ENCODE peak calls at places on chromosomes 4 and X, in four cellular contexts. P, G, Q and Y are unnamed samples.

GRCh38 chrX:40097101-40097491 is 662 bp downstream of the BCOR start:
- DNase-seq in P (no peak), Q (no peak), G (no peak), Y (peak)

GRCh38 chr4:39319678-39320077 is 46.5 kb downstream of the RFC1 start:
- DNase-seq in P (no peak), Q (no peak), G (no peak), Y (no peak)

GRCh38 chr4:125187621-125188176 is 127.1 kb upstream of the FAT4 start:
- DNase-seq in P (no peak), G (no peak), Q (no peak), Y (peak)

GRCh38 chr4:149072359-149072758 is 630.1 kb upstream of the NR3C2 start:
- DNase-seq in Q (no peak), P (no peak), G (no peak), Y (no peak)

GRCh38 chrX:39195156-39195555 is 393.9 kb downstream of the MID1IP1 start:
- DNase-seq in P (no peak), G (no peak), Q (peak), Y (no peak)

GRCh38 chrX:118117069-118117405 is 427 bp upstream of the KLHL13 start:
- DNase-seq in G (peak), Q (no peak), P (no peak), Y (peak)

GRCh38 chr4:65461781-65462180 is 208.5 kb downstream of the EPHA5 start:
- DNase-seq in Q (no peak), P (no peak), G (no peak), Y (no peak)

GRCh38 chr4:25770844-25771243 is 91.9 kb downstream of the SEL1L3 start:
- DNase-seq in P (no peak), Q (no peak), G (no peak), Y (no peak)

GRCh38 chrX:9907645-9908387 is 59.3 kb upstream of the CLDN34 start:
- DNase-seq in Q (no peak), G (no peak), P (no peak), Y (no peak)

GRCh38 chr4:113901994-113902787 is 77.3 kb downstream of the ARSJ start:
- DNase-seq in G (peak), P (peak), Q (no peak), Y (no peak)

GRCh38 chr4:33086351-33086900 is 2366.3 kb downstream of the PCDH7 start:
- DNase-seq in P (no peak), Q (no peak), G (no peak), Y (no peak)

GRCh38 chr4:73734405-73735070 is 5.8 kb upstream of the CXCL8 start:
- DNase-seq in P (no peak), G (no peak), Q (no peak), Y (no peak)

GRCh38 chrX:51641421-51642021 is 22.8 kb upstream of the CENPVL3 start:
- DNase-seq in G (peak), P (no peak), Q (peak), Y (peak)

GRCh38 chr4:134862116-134862515 is 660.5 kb upstream of the PABPC4L start:
- DNase-seq in P (no peak), G (no peak), Q (no peak), Y (no peak)

GRCh38 chr4:140004580-140005314 is 149.2 kb downstream of the MAML3 start:
- DNase-seq in G (no peak), P (peak), Q (peak), Y (peak)

GRCh38 chrX:10574663-10575062 is 45.7 kb downstream of the MID1 start:
- DNase-seq in Q (no peak), G (no peak), P (no peak), Y (no peak)

GRCh38 chrX:10569946-10570345 is 50.4 kb downstream of the MID1 start:
- DNase-seq in P (no peak), Q (peak), G (no peak), Y (no peak)

GRCh38 chrX:24153175-24153795 is 3.8 kb downstream of the ZFX start:
- DNase-seq in G (no peak), P (no peak), Q (no peak), Y (no peak)

GRCh38 chrX:150982235-150982785 is 825 bp upstream of the HMGB3 start:
- DNase-seq in P (no peak), G (no peak), Q (no peak), Y (no peak)

GRCh38 chr4:185925910-185926360 is 113.9 kb upstream of the SORBS2 start:
- DNase-seq in G (no peak), P (no peak), Q (no peak), Y (no peak)

GRCh38 chr4:143183513-143184216 is 1.1 kb upstream of the USP38 start:
- DNase-seq in G (no peak), P (no peak), Q (no peak), Y (no peak)

GRCh38 chrX:135411893-135412292 is 9.9 kb upstream of the SMIM10L2A start:
- DNase-seq in Q (no peak), G (no peak), P (no peak), Y (no peak)